ENCODE peak calls at places on chromosomes 12 and 14, in four cellular contexts. X, L, S and W are unnamed samples. For H3K4me1, the result is how much of the 10 kb centered on the place peaks cover.

GRCh38 chr12:103800252-103800771 is 40.7 kb downstream of the NT5DC3 start:
- DNase-seq in L (no peak), S (peak), X (peak), W (peak)

GRCh38 chr14:74927225-74927624 is 4.2 kb upstream of the RPS6KL1 start:
- DNase-seq in S (no peak), X (no peak), L (no peak), W (no peak)

GRCh38 chr12:51884676-51885229 is 3.1 kb upstream of the ANKRD33 start:
- DNase-seq in L (no peak), X (peak), S (no peak), W (peak)

GRCh38 chr12:109951751-109952150 is 44.4 kb downstream of the GIT2 start:
- DNase-seq in X (peak), L (no peak), S (peak), W (no peak)

GRCh38 chr12:108671110-108671509 is 37.4 kb upstream of the SELPLG start:
- DNase-seq in S (no peak), X (no peak), L (no peak), W (no peak)

GRCh38 chr12:121776190-121777098 is 17.0 kb downstream of the RHOF start:
- DNase-seq in S (peak), L (peak), X (peak), W (peak)

GRCh38 chr12:48125985-48126384 is 6.8 kb downstream of the PFKM start:
- DNase-seq in X (no peak), L (no peak), S (no peak), W (no peak)

GRCh38 chr12:95943231-95943842 is at the start of gene AMDHD1:
- DNase-seq in X (peak), S (peak), L (peak), W (peak)

GRCh38 chr12:53985900-53986685 is 1.1 kb downstream of the HOXC10 start:
- DNase-seq in X (peak), L (no peak), S (no peak), W (no peak)

GRCh38 chr12:132310181-132311040 is 19.0 kb downstream of the GALNT9 start:
- DNase-seq in S (peak), L (peak), X (no peak), W (no peak)

GRCh38 chr12:57389033-57389432 is 41.8 kb downstream of the R3HDM2 start:
- DNase-seq in X (no peak), S (peak), L (no peak), W (no peak)

GRCh38 chr12:45130881-45131281 is 80.0 kb upstream of the DBX2 start:
- DNase-seq in X (peak), L (no peak), S (peak), W (peak)

GRCh38 chr14:77184396-77185092 is 2.9 kb downstream of the TMEM63C start:
- DNase-seq in L (no peak), X (peak), S (no peak), W (peak)

GRCh38 chr12:20011200-20011599 is 357.1 kb upstream of the PDE3A start:
- DNase-seq in L (no peak), X (no peak), S (peak), W (peak)

GRCh38 chr12:50050410-50051280 is 6.8 kb upstream of the ASIC1 start:
- DNase-seq in X (peak), S (peak), L (peak), W (peak)

GRCh38 chr12:107435072-107435471 is 250.5 kb upstream of the PWP1 start:
- DNase-seq in S (no peak), L (no peak), X (no peak), W (no peak)

GRCh38 chr12:33634544-33634943 is 194.9 kb upstream of the SYT10 start:
- DNase-seq in S (no peak), X (no peak), L (no peak), W (no peak)

GRCh38 chr12:91109148-91109564 is 2.1 kb downstream of the LUM start:
- DNase-seq in L (peak), S (peak), X (peak), W (peak)

GRCh38 chr14:21997300-21997699 is 323.7 kb upstream of the OR4E1 start:
- DNase-seq in L (no peak), S (peak), X (peak), W (peak)

GRCh38 chr12:52865090-52865944 is 16.5 kb upstream of the KRT78 start:
- DNase-seq in X (peak), S (peak), L (peak), W (peak)

GRCh38 chr12:13536219-13536910 is 339.8 kb downstream of the EMP1 start:
- DNase-seq in S (no peak), X (no peak), L (no peak), W (no peak)

GRCh38 chr12:75350413-75350812 is 15.9 kb downstream of the GLIPR1L1 start:
- DNase-seq in S (no peak), X (no peak), L (no peak), W (no peak)

GRCh38 chr14:36981832-36982528 is 190.4 kb downstream of the SLC25A21 start:
- DNase-seq in L (no peak), S (no peak), X (no peak), W (no peak)

GRCh38 chr14:57501039-57501557 is 7.4 kb upstream of the CCDC198 start:
- DNase-seq in S (no peak), L (no peak), X (no peak), W (no peak)

GRCh38 chr14:35438910-35439713 is 34.6 kb upstream of the NFKBIA start:
- DNase-seq in X (no peak), S (peak), L (no peak), W (peak)

GRCh38 chr14:99819514-99819913 is 26.3 kb downstream of the EML1 start:
- DNase-seq in L (no peak), X (peak), S (no peak), W (no peak)

GRCh38 chr12:121802843-121803698 is 738 bp upstream of the SETD1B start:
- DNase-seq in L (peak), S (peak), X (peak), W (peak)

GRCh38 chr12:120944645-120945217 is 33.6 kb upstream of the HNF1A start:
- DNase-seq in X (peak), S (peak), L (peak), W (peak)

GRCh38 chr12:89225401-89225800 is 126.9 kb downstream of the DUSP6 start:
- DNase-seq in L (no peak), X (peak), S (no peak), W (peak)

GRCh38 chr14:65860956-65861631 is 448.6 kb downstream of the FUT8 start:
- DNase-seq in X (no peak), L (no peak), S (no peak), W (no peak)

GRCh38 chr14:104702106-104702505 is 12.7 kb downstream of the INF2 start:
- DNase-seq in X (no peak), L (no peak), S (no peak), W (no peak)

GRCh38 chr14:92362781-92363235 is 39.8 kb downstream of the SLC24A4 start:
- DNase-seq in L (no peak), X (no peak), S (peak), W (no peak)

GRCh38 chr12:62866451-62867082 is 68.4 kb downstream of the PPM1H start:
- DNase-seq in L (no peak), S (peak), X (peak), W (peak)

GRCh38 chr14:47872588-47872987 is 197.2 kb upstream of the MDGA2 start:
- DNase-seq in S (no peak), X (no peak), L (no peak), W (no peak)

GRCh38 chr14:101350021-101350420 is 211.3 kb upstream of the DIO3 start:
- DNase-seq in X (peak), L (no peak), S (no peak), W (no peak)

GRCh38 chr12:78392918-78393317 is 471.7 kb upstream of the SYT1 start:
- DNase-seq in L (no peak), X (no peak), S (peak), W (no peak)

GRCh38 chr14:105128059-105128458 is 40.5 kb downstream of the JAG2 start:
- DNase-seq in S (peak), X (peak), L (no peak), W (no peak)

GRCh38 chr14:77059276-77059934 is 30.9 kb upstream of the IRF2BPL start:
- DNase-seq in S (peak), X (peak), L (no peak), W (peak)

DNA sequence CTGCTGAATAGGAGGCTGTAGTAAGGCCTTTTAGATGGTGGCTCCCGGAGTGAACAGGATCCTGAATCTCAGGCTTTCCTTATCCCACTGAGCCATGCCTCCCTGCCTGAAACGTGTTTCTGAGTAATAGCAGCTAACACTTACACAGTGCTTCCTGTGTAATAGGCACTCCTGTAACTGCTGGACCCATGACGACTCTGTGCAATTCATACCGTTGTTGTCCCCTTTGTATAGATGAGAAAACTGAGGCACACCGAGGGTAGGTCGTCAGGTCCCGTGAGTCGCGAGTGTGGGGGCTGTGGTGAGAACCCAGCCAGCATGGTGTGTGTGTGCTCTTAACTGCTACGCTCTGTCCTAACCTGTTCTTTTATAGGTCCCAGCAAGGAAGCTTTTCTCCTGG is 193.6 kb downstream of the CACNA1C start:
- DNase-seq in X (no peak), L (no peak), S (no peak), W (no peak)
- H3K4me1 ChIP-seq in X (under half), L (under half), S (under half), W (under half)

GRCh38 chr12:30417697-30418231 is 277.9 kb downstream of the IPO8 start:
- DNase-seq in X (no peak), S (peak), L (no peak), W (no peak)
- H3K27ac ChIP-seq in X (no peak), S (no peak), L (no peak), W (no peak)

GRCh38 chr12:112488257-112488926 is 69.6 kb downstream of the PTPN11 start:
- DNase-seq in X (no peak), S (no peak), L (no peak), W (no peak)
- H3K4me1 ChIP-seq in X (under half), S (under half), L (under half), W (under half)

GRCh38 chr12:25266522-25266921 is 15.8 kb upstream of the KRAS start:
- DNase-seq in S (peak), L (no peak), X (no peak), W (no peak)
- H3K27ac ChIP-seq in S (no peak), L (no peak), X (no peak), W (no peak)

GRCh38 chr12:56013482-56013881 is 7.4 kb upstream of the IKZF4 start:
- DNase-seq in L (no peak), S (no peak), X (no peak), W (peak)
- H3K4me1 ChIP-seq in L (under half), S (under half), X (under half), W (under half)